ENCODE peak calls at places on chromosomes 12 and 14, in five cellular contexts. J is mammary epithelial cell, Z is A549, M is GM23248, H is H1. C is an unnamed sample.

GRCh38 chr14:35881280-35881679 is 55.1 kb downstream of the BRMS1L start:
- DNase-seq in J (no peak), Z (no peak), M (no peak), H (no peak), C (no peak)

GRCh38 chr12:9906888-9907287 is 25.3 kb downstream of the CLEC2A start:
- DNase-seq in J (peak; percentile 8), Z (no peak), M (peak; percentile 5), H (no peak), C (no peak)

GRCh38 chr14:103858063-103858820 is 10.9 kb upstream of the PPP1R13B start:
- DNase-seq in J (no peak), Z (no peak), M (no peak), H (no peak), C (no peak)

GRCh38 chr12:131900397-131900796 is 6.0 kb downstream of the ULK1 start:
- DNase-seq in J (peak; percentile 56), Z (peak; percentile 28), M (no peak), H (no peak), C (no peak)

GRCh38 chr12:110590806-110591326 is 7.7 kb upstream of the PPTC7 start:
- DNase-seq in J (no peak), Z (no peak), M (peak; percentile 79), H (no peak), C (no peak)

GRCh38 chr12:64681200-64682052 is 71.1 kb downstream of the RASSF3 start:
- DNase-seq in J (no peak), Z (no peak), M (no peak), H (no peak), C (peak; percentile 37)

GRCh38 chr14:101813171-101813759 is 51.8 kb downstream of the PPP2R5C start:
- DNase-seq in J (no peak), Z (no peak), M (peak; percentile 9), H (no peak), C (peak; percentile 6)

GRCh38 chr14:96997996-96998395 is 200.8 kb downstream of the VRK1 start:
- DNase-seq in J (no peak), Z (no peak), M (no peak), H (no peak), C (no peak)

GRCh38 chr14:89164168-89165074 is 252.6 kb downstream of the FOXN3 start:
- DNase-seq in J (no peak), Z (no peak), M (no peak), H (no peak), C (peak; percentile 16)

GRCh38 chr12:99334737-99335136 is 312.8 kb upstream of the GARIN6 start:
- DNase-seq in J (no peak), Z (no peak), M (no peak), H (no peak), C (no peak)

GRCh38 chr12:132558861-132559623 is 51.3 kb downstream of the LRCOL1 start:
- DNase-seq in J (no peak), Z (no peak), M (no peak), H (no peak), C (no peak)

GRCh38 chr14:51357250-51357649 is 117.2 kb downstream of the TMX1 start:
- DNase-seq in J (peak; percentile 55), Z (no peak), M (no peak), H (no peak), C (no peak)

GRCh38 chr14:96016761-96017160 is 22.4 kb upstream of the C14orf132 start:
- DNase-seq in J (no peak), Z (no peak), M (no peak), H (no peak), C (no peak)

GRCh38 chr14:96125536-96125935 is 79.1 kb upstream of the BDKRB2 start:
- DNase-seq in J (no peak), Z (no peak), M (no peak), H (no peak), C (no peak)

GRCh38 chr12:114684870-114685273 is 897 bp upstream of the TBX3 start:
- DNase-seq in J (no peak), Z (no peak), M (no peak), H (no peak), C (no peak)

GRCh38 chr14:68508581-68508980 is 284.3 kb downstream of the ZFP36L1 start:
- DNase-seq in J (no peak), Z (no peak), M (no peak), H (no peak), C (no peak)

GRCh38 chr12:7369274-7369729 is 65.4 kb downstream of the ACSM4 start:
- DNase-seq in J (peak; percentile 40), Z (no peak), M (peak; percentile 66), H (no peak), C (no peak)
- H3K4me2 ChIP-seq in J (peak overlapping the region; percentile 24), Z (no peak overlapping the region), M (no peak overlapping the region), H (no peak overlapping the region), C (no peak overlapping the region)

GRCh38 chr14:71905031-71905430 is 27.2 kb upstream of the RGS6 start:
- DNase-seq in J (no peak), Z (no peak), M (peak; percentile 17), H (no peak), C (no peak)
- H3K4me2 ChIP-seq in J (no peak overlapping the region), Z (no peak overlapping the region), M (no peak overlapping the region), H (no peak overlapping the region), C (no peak overlapping the region)

GRCh38 chr14:54420478-54421116 is 20.6 kb downstream of the CNIH1 start:
- DNase-seq in J (peak; percentile 34), Z (peak; percentile 53), M (peak; percentile 74), H (peak; percentile 17), C (peak; percentile 75)
- H3K4me2 ChIP-seq in J (no peak overlapping the region), Z (no peak overlapping the region), M (no peak overlapping the region), H (no peak overlapping the region), C (no peak overlapping the region)

GRCh38 chr14:24286996-24287395 is 12.6 kb downstream of the DHRS1 start:
- DNase-seq in J (no peak), Z (no peak), M (no peak), H (no peak), C (no peak)
- H3K4me2 ChIP-seq in J (no peak overlapping the region), Z (no peak overlapping the region), M (no peak overlapping the region), H (no peak overlapping the region), C (no peak overlapping the region)

GRCh38 chr12:122063691-122064033 is 14.9 kb upstream of the MLXIP start:
- DNase-seq in J (no peak), Z (no peak), M (no peak), H (no peak), C (no peak)
- H3K4me2 ChIP-seq in J (no peak overlapping the region), Z (peak overlapping the region; percentile 73), M (no peak overlapping the region), H (no peak overlapping the region), C (peak overlapping the region; percentile 38)

GRCh38 chr12:106235770-106236169 is 12.1 kb downstream of the CKAP4 start:
- DNase-seq in J (peak; percentile 26), Z (no peak), M (no peak), H (no peak), C (no peak)

GRCh38 chr12:106240821-106241220 is 7.0 kb downstream of the CKAP4 start:
- DNase-seq in J (no peak), Z (no peak), M (no peak), H (no peak), C (no peak)

GRCh38 chr12:106238146-106238545 is 9.7 kb downstream of the CKAP4 start:
- DNase-seq in J (no peak), Z (no peak), M (no peak), H (no peak), C (no peak)

GRCh38 chr12:106239951-106240335 is 7.9 kb downstream of the CKAP4 start:
- DNase-seq in J (no peak), Z (no peak), M (no peak), H (no peak), C (no peak)

GRCh38 chr12:106239241-106239950 is 8.4 kb downstream of the CKAP4 start:
- DNase-seq in J (no peak), Z (no peak), M (no peak), H (no peak), C (no peak)
- H3K4me2 ChIP-seq in J (no peak overlapping the region), Z (no peak overlapping the region), M (no peak overlapping the region), H (no peak overlapping the region), C (no peak overlapping the region)

GRCh38 chr12:120822832-120823503 is 81.2 kb downstream of the SPPL3 start:
- DNase-seq in J (no peak), Z (no peak), M (no peak), H (no peak), C (no peak)

GRCh38 chr12:120821878-120822277 is 82.3 kb downstream of the SPPL3 start:
- DNase-seq in J (no peak), Z (no peak), M (no peak), H (no peak), C (no peak)

GRCh38 chr12:120825337-120825736 is 78.8 kb downstream of the SPPL3 start:
- DNase-seq in J (no peak), Z (no peak), M (no peak), H (no peak), C (no peak)

GRCh38 chr12:120830052-120830940 is 73.9 kb downstream of the SPPL3 start:
- DNase-seq in J (no peak), Z (peak; percentile 51), M (peak; percentile 18), H (no peak), C (no peak)

GRCh38 chr12:120826335-120826734 is 77.8 kb downstream of the SPPL3 start:
- DNase-seq in J (no peak), Z (no peak), M (no peak), H (no peak), C (no peak)
- H3K4me2 ChIP-seq in J (no peak overlapping the region), Z (no peak overlapping the region), M (no peak overlapping the region), H (no peak overlapping the region), C (no peak overlapping the region)

DNA sequence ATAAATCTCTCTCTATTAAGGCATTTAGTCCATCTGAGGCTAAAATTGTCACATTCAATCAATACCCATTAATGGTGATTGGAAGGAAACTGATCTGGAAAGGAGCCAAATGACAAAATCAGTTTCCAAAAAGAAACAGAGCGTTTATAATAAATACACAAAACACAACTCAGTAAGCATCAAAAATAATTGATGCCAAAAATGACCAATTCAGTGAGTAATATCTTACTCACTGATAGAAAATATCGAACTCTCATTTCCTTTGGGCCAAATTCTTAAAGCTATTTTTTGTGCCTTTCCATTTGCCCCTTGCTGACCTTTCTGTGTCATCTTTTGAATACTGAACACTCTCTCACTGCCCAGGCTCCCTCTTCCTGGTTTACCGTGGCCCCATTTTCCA is 22.4 kb upstream of the ATP2B1 start:
- DNase-seq in J (peak; percentile 20), Z (no peak), M (peak; percentile 67), H (no peak), C (no peak)
- H3K4me2 ChIP-seq in J (peak overlapping the region; percentile 37), Z (no peak overlapping the region), M (peak overlapping the region; percentile 50), H (no peak overlapping the region), C (no peak overlapping the region)

GRCh38 chr14:54685286-54685845 is 118.4 kb downstream of the SAMD4A start:
- DNase-seq in J (no peak), Z (no peak), M (no peak), H (no peak), C (peak; percentile 46)
- H3K4me2 ChIP-seq in J (no peak overlapping the region), Z (no peak overlapping the region), M (peak overlapping the region; percentile 88), H (no peak overlapping the region), C (no peak overlapping the region)